ENCODE peak calls at places on chromosomes 5 and 9, in ten cellular contexts. U, Y, Q, V, B, R, I, O, E and Z are unnamed samples.

GRCh38 chr5:37248387-37248969 is 698 bp downstream of the CPLANE1 start:
- DNase-seq in V (no peak), B (no peak), E (peak; percentile 59), O (no peak), Y (no peak), R (no peak), Q (no peak), I (peak; percentile 19), U (no peak), Z (peak; percentile 27)

GRCh38 chr9:130220351-130220750 is 45.2 kb upstream of the HMCN2 start:
- DNase-seq in U (no peak), V (no peak), Y (no peak), I (no peak), Q (no peak), B (peak; percentile 74), O (no peak), R (peak; percentile 58), E (no peak), Z (peak; percentile 63)

GRCh38 chr5:101482931-101483330 is 579.8 kb upstream of the ST8SIA4 start:
- DNase-seq in O (no peak), Y (no peak), Q (no peak), I (no peak), U (no peak), R (no peak), E (no peak), V (no peak), B (no peak), Z (no peak)

GRCh38 chr5:72194846-72195245 is 87.6 kb downstream of the MAP1B start:
- DNase-seq in I (no peak), Q (peak; percentile 10), O (no peak), E (no peak), V (no peak), Y (no peak), U (no peak), B (no peak), R (no peak), Z (no peak)

GRCh38 chr5:168578506-168579205 is 512 bp downstream of the PANK3 start:
- DNase-seq in U (no peak), V (no peak), I (peak; percentile 32), Q (no peak), B (peak; percentile 30), E (peak; percentile 45), O (peak; percentile 63), Y (no peak), R (no peak), Z (no peak)

GRCh38 chr5:124919076-124919475 is 172.6 kb upstream of the ZNF608 start:
- DNase-seq in Q (no peak), E (no peak), V (no peak), B (no peak), O (no peak), I (no peak), Y (no peak), U (no peak), R (no peak), Z (no peak)

GRCh38 chr9:38359297-38359653 is 33.2 kb upstream of the ALDH1B1 start:
- DNase-seq in I (no peak), Y (no peak), R (no peak), V (no peak), B (no peak), E (no peak), O (no peak), U (no peak), Q (no peak), Z (no peak)

GRCh38 chr5:159022178-159022556 is 77.5 kb downstream of the EBF1 start:
- DNase-seq in U (no peak), Y (no peak), Q (no peak), B (peak; percentile 97), O (no peak), V (no peak), I (no peak), R (no peak), E (no peak), Z (peak; percentile 42)

GRCh38 chr9:123470121-123470851 is 114.3 kb downstream of the CRB2 start:
- DNase-seq in R (no peak), E (no peak), I (no peak), Y (no peak), V (no peak), U (no peak), O (no peak), B (no peak), Q (no peak), Z (no peak)

GRCh38 chr9:101275671-101276250 is 109.0 kb downstream of the BAAT start:
- DNase-seq in V (no peak), Q (no peak), U (no peak), I (no peak), R (no peak), Y (no peak), E (no peak), B (no peak), O (no peak), Z (no peak)

GRCh38 chr9:84397822-84398221 is 57.3 kb upstream of the SLC28A3 start:
- DNase-seq in V (no peak), O (no peak), R (peak; percentile 12), I (peak; percentile 70), Q (no peak), B (peak; percentile 32), U (no peak), Y (no peak), E (no peak), Z (peak; percentile 13)

GRCh38 chr9:92564479-92564878 is 28.7 kb upstream of the ECM2 start:
- DNase-seq in I (no peak), V (no peak), Y (no peak), O (no peak), E (no peak), B (peak; percentile 80), Q (no peak), R (no peak), U (peak; percentile 47), Z (no peak)